ENCODE peak calls at places on chromosomes 4 and X, in five cellular contexts. A is CD8-positive, alpha-beta T cell; Y is upper lobe of right lung; F is fibroblast of mammary gland; T is kidney epithelial cell. M is an unnamed sample.

GRCh38 chr4:1167244-1167949 is 5.0 kb downstream of the SPON2 start:
- DNase-seq in A (peak; percentile 83), T (no peak), Y (peak; percentile 92), F (peak; percentile 93), M (peak; percentile 65)

GRCh38 chr4:39036172-39036571 is 4.0 kb upstream of the TMEM156 start:
- DNase-seq in T (no peak), A (no peak), Y (no peak), F (peak; percentile 27), M (peak; percentile 93)

GRCh38 chrX:131837325-131837724 is 185.8 kb upstream of the STK26 start:
- DNase-seq in Y (no peak), A (no peak), F (peak; percentile 9), T (no peak), M (peak; percentile 58)

GRCh38 chr4:48112017-48112667 is 21.9 kb downstream of the TXK start:
- DNase-seq in A (no peak), F (peak; percentile 12), Y (no peak), T (no peak), M (peak; percentile 38)

GRCh38 chr4:8439914-8440490 is 521 bp downstream of the ACOX3 start:
- DNase-seq in Y (no peak), F (no peak), T (no peak), A (no peak), M (no peak)

GRCh38 chrX:47232803-47233332 is at the start of gene USP11:
- DNase-seq in F (peak; percentile 34), Y (peak; percentile 77), T (no peak), A (peak; percentile 46), M (no peak)

GRCh38 chr4:53614616-53615015 is 23.3 kb upstream of the LNX1 start:
- DNase-seq in Y (no peak), F (no peak), T (no peak), A (no peak), M (no peak)

GRCh38 chr4:185730849-185731608 is 81.0 kb downstream of the SORBS2 start:
- DNase-seq in A (no peak), T (no peak), F (peak; percentile 51), Y (no peak), M (peak; percentile 91)

GRCh38 chrX:56800801-56801200 is 71.8 kb downstream of the NBDY start:
- DNase-seq in T (no peak), F (no peak), Y (no peak), A (peak; percentile 25), M (no peak)

GRCh38 chr4:17708992-17709759 is 72.2 kb downstream of the FAM184B start:
- DNase-seq in A (no peak), T (no peak), Y (no peak), F (no peak), M (no peak)

GRCh38 chr4:183407128-183407585 is 37.3 kb upstream of the CDKN2AIP start:
- DNase-seq in F (peak; percentile 50), A (peak; percentile 87), T (no peak), Y (peak; percentile 92), M (no peak)

GRCh38 chrX:46710927-46711623 is 47.8 kb downstream of the SLC9A7 start:
- DNase-seq in Y (no peak), T (no peak), F (no peak), A (no peak), M (no peak)

GRCh38 chr4:110197421-110198398 is 705 bp downstream of the ELOVL6 start:
- DNase-seq in F (peak; percentile 35), Y (peak; percentile 68), T (no peak), A (peak; percentile 10), M (no peak)

GRCh38 chr4:106763044-106763443 is 273.1 kb downstream of the DKK2 start:
- DNase-seq in F (peak; percentile 6), T (no peak), Y (no peak), A (no peak), M (peak; percentile 2)

GRCh38 chrX:38654302-38654701 is 93.0 kb downstream of the TSPAN7 start:
- DNase-seq in A (no peak), F (peak; percentile 35), T (no peak), Y (no peak), M (peak; percentile 39)

GRCh38 chrX:151386838-151387459 is 10.1 kb upstream of the VMA21 start:
- DNase-seq in A (no peak), F (no peak), T (no peak), Y (no peak), M (peak; percentile 33)

GRCh38 chr4:55386073-55386472 is 9.7 kb upstream of the TMEM165 start:
- DNase-seq in T (no peak), A (no peak), Y (no peak), F (peak; percentile 34), M (peak; percentile 60)

GRCh38 chr4:106809083-106809482 is 227.0 kb downstream of the DKK2 start:
- DNase-seq in A (no peak), T (no peak), F (peak; percentile 64), Y (no peak), M (peak; percentile 58)

GRCh38 chr4:1520145-1520661 is 114.0 kb upstream of the NKX1-1 start:
- DNase-seq in Y (peak; percentile 65), T (no peak), A (no peak), F (no peak), M (no peak)

GRCh38 chrX:44440006-44440405 is 96.5 kb upstream of the EFHC2 start:
- DNase-seq in Y (no peak), T (no peak), F (no peak), A (no peak), M (no peak)

GRCh38 chr4:16767861-16768260 is 130.6 kb downstream of the LDB2 start:
- DNase-seq in Y (no peak), F (no peak), A (no peak), T (no peak), M (no peak)

GRCh38 chrX:17689971-17690409 is 47.3 kb upstream of the SCML1 start:
- DNase-seq in A (no peak), Y (no peak), F (peak; percentile 73), T (peak; percentile 28), M (peak; percentile 38)

GRCh38 chrX:130909469-130910136 is 6.6 kb upstream of the ENOX2 start:
- DNase-seq in T (no peak), F (peak; percentile 5), Y (no peak), A (no peak), M (no peak)

GRCh38 chr4:20376070-20376469 is 124.4 kb downstream of the SLIT2 start:
- DNase-seq in T (no peak), A (no peak), Y (no peak), F (no peak), M (no peak)

GRCh38 chrX:147838465-147839131 is 73.1 kb upstream of the FMR1 start:
- DNase-seq in T (no peak), Y (no peak), F (peak; percentile 10), A (no peak), M (peak; percentile 18)

GRCh38 chrX:15405846-15406245 is 21.6 kb upstream of the VEGFD start:
- DNase-seq in A (no peak), T (no peak), F (no peak), Y (no peak), M (no peak)

GRCh38 chrX:11781133-11781532 is 23.1 kb downstream of the MSL3 start:
- DNase-seq in T (no peak), Y (no peak), A (no peak), F (no peak), M (peak; percentile 15)

GRCh38 chr4:99536148-99536728 is 25.4 kb downstream of the C4orf17 start:
- DNase-seq in T (no peak), Y (no peak), A (no peak), F (no peak), M (no peak)

GRCh38 chr4:38805530-38806145 is 1.0 kb upstream of the TLR1 start:
- DNase-seq in A (no peak), F (peak; percentile 17), T (no peak), Y (no peak), M (no peak)

GRCh38 chrX:47483310-47484268 is 567 bp upstream of the ZNF41 start:
- DNase-seq in Y (peak; percentile 58), T (no peak), A (no peak), F (peak; percentile 41), M (no peak)

GRCh38 chrX:119134466-119134865 is 6.9 kb upstream of the KIAA1210 start:
- DNase-seq in A (no peak), Y (no peak), F (no peak), T (no peak), M (no peak)

GRCh38 chrX:138745215-138745614 is 33.7 kb upstream of the FGF13 start:
- DNase-seq in T (no peak), Y (no peak), F (peak; percentile 62), A (no peak), M (peak; percentile 41)

DNA sequence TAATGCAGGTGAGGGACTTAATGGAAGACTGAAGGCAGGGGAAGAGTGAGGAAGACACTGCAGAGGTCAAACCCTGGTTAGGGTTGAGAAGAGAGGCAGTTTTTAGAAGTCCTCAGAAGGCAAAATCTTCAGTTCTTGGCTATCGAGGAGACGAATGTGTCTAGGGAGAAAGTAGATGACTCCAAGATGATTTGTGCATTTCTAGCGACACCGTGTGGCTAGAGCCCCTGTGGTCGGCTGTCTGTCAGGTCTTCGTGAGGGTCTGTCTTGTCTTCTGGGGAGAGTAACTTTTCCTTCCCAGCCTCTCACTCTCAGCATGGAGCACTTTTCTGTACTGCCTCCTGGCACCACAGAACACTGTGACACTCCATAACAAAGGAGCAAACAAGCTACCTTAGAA is 458.1 kb downstream of the STIM2 start:
- DNase-seq in F (peak; percentile 61), T (no peak), Y (no peak), A (no peak), M (peak; percentile 25)
- TF ChIP-seq CTCF in F (peak; percentile 68), T (peak; percentile 61), Y (peak; percentile 37), A (no peak), M (peak; percentile 48)

DNA sequence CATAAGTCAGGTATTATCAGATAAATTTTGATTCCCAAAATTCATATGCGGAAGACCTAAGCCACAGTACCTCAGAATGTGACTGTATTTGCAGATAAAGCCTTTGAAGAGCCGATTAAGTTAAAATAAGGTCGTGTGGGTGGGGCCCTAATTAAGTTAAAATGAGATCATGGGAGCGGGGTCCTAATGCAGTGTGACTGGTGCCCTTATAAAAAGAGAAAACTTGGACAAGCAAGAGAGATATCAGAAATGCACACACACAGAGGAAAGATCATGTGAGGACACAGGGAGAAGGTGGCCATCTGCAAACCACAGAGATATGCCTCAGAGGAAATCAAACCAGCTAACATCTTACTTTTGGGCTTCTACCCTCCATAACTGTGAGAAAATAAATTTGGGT is 236.1 kb downstream of the FBXO8 start:
- DNase-seq in T (no peak), Y (no peak), F (no peak), A (no peak), M (no peak)
- H3K4me3 ChIP-seq in T (no peak overlapping the region), Y (no peak overlapping the region), F (no peak overlapping the region), A (no peak overlapping the region), M (no peak overlapping the region)

DNA sequence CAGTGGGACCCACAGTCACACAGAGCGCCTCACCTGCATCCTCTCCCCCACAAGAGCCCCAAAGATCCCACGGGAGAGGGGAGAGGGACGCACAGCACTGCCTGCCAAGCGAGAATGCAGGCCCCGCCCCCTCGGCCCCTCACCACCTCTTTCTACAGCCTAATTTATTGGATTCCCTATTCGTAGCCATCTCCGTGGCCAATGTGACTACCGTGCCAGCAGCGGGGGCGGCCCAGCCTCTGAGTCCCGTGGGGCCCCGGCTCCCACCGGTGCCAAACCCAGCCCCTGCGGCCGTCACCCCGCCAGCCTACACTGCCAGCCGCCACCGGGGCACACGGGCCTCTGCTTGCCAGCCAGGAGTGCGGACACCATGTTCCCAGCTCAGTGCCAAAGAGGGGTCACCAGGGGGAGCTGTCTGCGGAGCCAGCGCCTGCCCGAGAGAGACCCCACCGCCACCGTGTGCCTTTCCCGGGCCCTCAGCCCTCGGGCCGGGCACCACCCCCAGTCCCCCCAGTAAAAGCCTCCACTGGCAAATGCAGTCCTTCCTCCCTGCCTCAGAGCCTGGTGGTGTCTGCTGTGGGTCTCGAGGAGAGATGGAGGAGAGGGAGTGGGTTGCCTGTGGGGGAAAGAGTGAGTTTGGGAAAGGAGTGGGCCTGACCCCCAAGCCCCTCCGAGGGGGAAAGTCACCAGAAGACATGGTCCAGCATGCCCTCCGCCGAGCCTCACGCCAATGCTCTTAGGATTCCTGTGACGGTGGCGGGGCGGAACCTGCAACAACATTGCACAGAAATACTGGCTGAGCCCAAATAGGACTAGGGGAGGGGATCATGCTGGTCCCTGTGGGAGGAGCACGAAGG is 19.6 kb upstream of the PLXNB3 start:
- DNase-seq in F (no peak), Y (no peak), A (no peak), T (no peak), M (no peak)
- TF ChIP-seq CTCF in F (no peak), Y (peak; percentile 8), A (no peak), T (peak; percentile 28), M (peak; percentile 15)

GRCh38 chr4:2931765-2932560 is 31.2 kb downstream of the NOP14 start:
- DNase-seq in Y (peak; percentile 85), T (no peak), A (peak; percentile 35), F (no peak), M (no peak)
- H3K4me3 ChIP-seq in Y (peak overlapping the region; percentile 10), T (no peak overlapping the region), A (no peak overlapping the region), F (no peak overlapping the region), M (no peak overlapping the region)